ENCODE peak calls at places on chromosomes 16 and 17, in eight cellular contexts. One of them, this sample, is unnamed.
A peak's percentile ranks its signal among the peaks of the same experiment; 100 is the strongest.

GRCh38 chr16:4319454-4319853 is 3.6 kb downstream of the GLIS2 start:
- DNase-seq in BE2C: no peak
- DNase-seq in heart left ventricle: no peak
- DNase-seq in HFFc6: no peak
- DNase-seq in transverse colon: peak; percentile 59
- DNase-seq in PC-3: no peak
- DNase-seq in fibroblast of pulmonary artery: no peak
- DNase-seq in CD8-positive, alpha-beta T cell: peak; percentile 22
- DNase-seq in this sample: peak; percentile 40

GRCh38 chr17:41812176-41813038 is at the start of gene FKBP10:
- DNase-seq in BE2C: peak; percentile 96
- DNase-seq in heart left ventricle: peak; percentile 77
- DNase-seq in HFFc6: peak; percentile 74
- DNase-seq in transverse colon: peak; percentile 56
- DNase-seq in PC-3: peak; percentile 68
- DNase-seq in fibroblast of pulmonary artery: peak; percentile 88
- DNase-seq in CD8-positive, alpha-beta T cell: no peak
- DNase-seq in this sample: peak; percentile 44

GRCh38 chr17:65742433-65743312 is 181.2 kb upstream of the AXIN2 start:
- DNase-seq in BE2C: no peak
- DNase-seq in heart left ventricle: no peak
- DNase-seq in HFFc6: peak; percentile 82
- DNase-seq in transverse colon: no peak
- DNase-seq in PC-3: peak; percentile 95
- DNase-seq in fibroblast of pulmonary artery: peak; percentile 76
- DNase-seq in CD8-positive, alpha-beta T cell: no peak
- DNase-seq in this sample: no peak

GRCh38 chr16:67229906-67230808 is 3.2 kb downstream of the TMEM208 start:
- DNase-seq in BE2C: no peak
- DNase-seq in heart left ventricle: peak; percentile 24
- DNase-seq in HFFc6: no peak
- DNase-seq in transverse colon: no peak
- DNase-seq in PC-3: no peak
- DNase-seq in fibroblast of pulmonary artery: no peak
- DNase-seq in CD8-positive, alpha-beta T cell: no peak
- DNase-seq in this sample: no peak

GRCh38 chr16:50666658-50667496 is 14.2 kb downstream of the SNX20 start:
- DNase-seq in BE2C: no peak
- DNase-seq in heart left ventricle: no peak
- DNase-seq in HFFc6: no peak
- DNase-seq in transverse colon: no peak
- DNase-seq in PC-3: no peak
- DNase-seq in fibroblast of pulmonary artery: no peak
- DNase-seq in CD8-positive, alpha-beta T cell: no peak
- DNase-seq in this sample: no peak

GRCh38 chr17:869067-869466 is 86.9 kb downstream of the MRM3 start:
- DNase-seq in BE2C: no peak
- DNase-seq in heart left ventricle: peak; percentile 76
- DNase-seq in HFFc6: peak; percentile 76
- DNase-seq in transverse colon: peak; percentile 55
- DNase-seq in PC-3: no peak
- DNase-seq in fibroblast of pulmonary artery: peak; percentile 16
- DNase-seq in CD8-positive, alpha-beta T cell: no peak
- DNase-seq in this sample: no peak

GRCh38 chr17:438191-438590 is 85.6 kb upstream of the RPH3AL start:
- DNase-seq in BE2C: no peak
- DNase-seq in heart left ventricle: no peak
- DNase-seq in HFFc6: no peak
- DNase-seq in transverse colon: no peak
- DNase-seq in PC-3: no peak
- DNase-seq in fibroblast of pulmonary artery: no peak
- DNase-seq in CD8-positive, alpha-beta T cell: no peak
- DNase-seq in this sample: no peak

GRCh38 chr16:67454104-67454503 is 23.2 kb downstream of the HSD11B2 start:
- DNase-seq in BE2C: no peak
- DNase-seq in heart left ventricle: no peak
- DNase-seq in HFFc6: no peak
- DNase-seq in transverse colon: no peak
- DNase-seq in PC-3: no peak
- DNase-seq in fibroblast of pulmonary artery: no peak
- DNase-seq in CD8-positive, alpha-beta T cell: no peak
- DNase-seq in this sample: no peak

GRCh38 chr16:80233097-80233835 is 307.5 kb upstream of the DYNLRB2 start:
- DNase-seq in BE2C: no peak
- DNase-seq in heart left ventricle: no peak
- DNase-seq in HFFc6: no peak
- DNase-seq in transverse colon: no peak
- DNase-seq in PC-3: no peak
- DNase-seq in fibroblast of pulmonary artery: no peak
- DNase-seq in CD8-positive, alpha-beta T cell: no peak
- DNase-seq in this sample: no peak

GRCh38 chr16:23248261-23249194 is 53.6 kb upstream of the SCNN1B start:
- DNase-seq in BE2C: no peak
- DNase-seq in heart left ventricle: no peak
- DNase-seq in HFFc6: no peak
- DNase-seq in transverse colon: no peak
- DNase-seq in PC-3: no peak
- DNase-seq in fibroblast of pulmonary artery: no peak
- DNase-seq in CD8-positive, alpha-beta T cell: no peak
- DNase-seq in this sample: no peak

GRCh38 chr17:16013943-16014407 is 14.4 kb downstream of the TTC19 start:
- DNase-seq in BE2C: peak; percentile 16
- DNase-seq in heart left ventricle: no peak
- DNase-seq in HFFc6: peak; percentile 67
- DNase-seq in transverse colon: no peak
- DNase-seq in PC-3: peak; percentile 90
- DNase-seq in fibroblast of pulmonary artery: peak; percentile 91
- DNase-seq in CD8-positive, alpha-beta T cell: no peak
- DNase-seq in this sample: no peak

GRCh38 chr17:13741744-13742143 is 140.0 kb upstream of the HS3ST3A1 start:
- DNase-seq in BE2C: no peak
- DNase-seq in heart left ventricle: no peak
- DNase-seq in HFFc6: no peak
- DNase-seq in transverse colon: no peak
- DNase-seq in PC-3: no peak
- DNase-seq in fibroblast of pulmonary artery: no peak
- DNase-seq in CD8-positive, alpha-beta T cell: no peak
- DNase-seq in this sample: no peak

GRCh38 chr17:39753514-39754160 is 15.9 kb downstream of the GRB7 start:
- DNase-seq in BE2C: peak; percentile 56
- DNase-seq in heart left ventricle: peak; percentile 72
- DNase-seq in HFFc6: no peak
- DNase-seq in transverse colon: peak; percentile 72
- DNase-seq in PC-3: peak; percentile 25
- DNase-seq in fibroblast of pulmonary artery: no peak
- DNase-seq in CD8-positive, alpha-beta T cell: no peak
- DNase-seq in this sample: no peak

GRCh38 chr17:48486557-48486956 is 44.3 kb downstream of the HOXB1 start:
- DNase-seq in BE2C: no peak
- DNase-seq in heart left ventricle: no peak
- DNase-seq in HFFc6: peak; percentile 91
- DNase-seq in transverse colon: no peak
- DNase-seq in PC-3: peak; percentile 93
- DNase-seq in fibroblast of pulmonary artery: peak; percentile 91
- DNase-seq in CD8-positive, alpha-beta T cell: no peak
- DNase-seq in this sample: no peak
- TF ChIP-seq CTCF in BE2C: no peak
- TF ChIP-seq CTCF in heart left ventricle: no peak
- TF ChIP-seq CTCF in HFFc6: peak; percentile 36
- TF ChIP-seq CTCF in transverse colon: no peak
- TF ChIP-seq CTCF in PC-3: peak; percentile 55
- TF ChIP-seq CTCF in fibroblast of pulmonary artery: peak; percentile 29
- TF ChIP-seq CTCF in CD8-positive, alpha-beta T cell: no peak
- TF ChIP-seq CTCF in this sample: no peak

GRCh38 chr16:71845639-71846431 is at the start of gene ATXN1L:
- DNase-seq in BE2C: peak; percentile 92
- DNase-seq in heart left ventricle: peak; percentile 95
- DNase-seq in HFFc6: peak; percentile 84
- DNase-seq in transverse colon: peak; percentile 95
- DNase-seq in PC-3: peak; percentile 88
- DNase-seq in fibroblast of pulmonary artery: peak; percentile 94
- DNase-seq in CD8-positive, alpha-beta T cell: peak; percentile 88
- DNase-seq in this sample: peak; percentile 97
- TF ChIP-seq CTCF in BE2C: no peak
- TF ChIP-seq CTCF in heart left ventricle: peak; percentile 30
- TF ChIP-seq CTCF in HFFc6: peak; percentile 7
- TF ChIP-seq CTCF in transverse colon: peak; percentile 33
- TF ChIP-seq CTCF in PC-3: no peak
- TF ChIP-seq CTCF in fibroblast of pulmonary artery: no peak
- TF ChIP-seq CTCF in CD8-positive, alpha-beta T cell: peak; percentile 12
- TF ChIP-seq CTCF in this sample: no peak

GRCh38 chr17:72560303-72561247 is 439.8 kb downstream of the SOX9 start:
- DNase-seq in BE2C: peak; percentile 57
- DNase-seq in heart left ventricle: no peak
- DNase-seq in HFFc6: peak; percentile 21
- DNase-seq in transverse colon: peak; percentile 81
- DNase-seq in PC-3: peak; percentile 92
- DNase-seq in fibroblast of pulmonary artery: peak; percentile 66
- DNase-seq in CD8-positive, alpha-beta T cell: no peak
- DNase-seq in this sample: no peak

GRCh38 chr17:72561680-72562079 is 440.9 kb downstream of the SOX9 start:
- DNase-seq in BE2C: no peak
- DNase-seq in heart left ventricle: no peak
- DNase-seq in HFFc6: no peak
- DNase-seq in transverse colon: no peak
- DNase-seq in PC-3: no peak
- DNase-seq in fibroblast of pulmonary artery: no peak
- DNase-seq in CD8-positive, alpha-beta T cell: no peak
- DNase-seq in this sample: no peak

GRCh38 chr17:72562628-72563188 is 441.9 kb downstream of the SOX9 start:
- DNase-seq in BE2C: no peak
- DNase-seq in heart left ventricle: no peak
- DNase-seq in HFFc6: no peak
- DNase-seq in transverse colon: no peak
- DNase-seq in PC-3: no peak
- DNase-seq in fibroblast of pulmonary artery: no peak
- DNase-seq in CD8-positive, alpha-beta T cell: no peak
- DNase-seq in this sample: no peak

GRCh38 chr17:72558971-72559476 is 438.2 kb downstream of the SOX9 start:
- DNase-seq in BE2C: no peak
- DNase-seq in heart left ventricle: no peak
- DNase-seq in HFFc6: no peak
- DNase-seq in transverse colon: no peak
- DNase-seq in PC-3: no peak
- DNase-seq in fibroblast of pulmonary artery: no peak
- DNase-seq in CD8-positive, alpha-beta T cell: no peak
- DNase-seq in this sample: no peak

DNA sequence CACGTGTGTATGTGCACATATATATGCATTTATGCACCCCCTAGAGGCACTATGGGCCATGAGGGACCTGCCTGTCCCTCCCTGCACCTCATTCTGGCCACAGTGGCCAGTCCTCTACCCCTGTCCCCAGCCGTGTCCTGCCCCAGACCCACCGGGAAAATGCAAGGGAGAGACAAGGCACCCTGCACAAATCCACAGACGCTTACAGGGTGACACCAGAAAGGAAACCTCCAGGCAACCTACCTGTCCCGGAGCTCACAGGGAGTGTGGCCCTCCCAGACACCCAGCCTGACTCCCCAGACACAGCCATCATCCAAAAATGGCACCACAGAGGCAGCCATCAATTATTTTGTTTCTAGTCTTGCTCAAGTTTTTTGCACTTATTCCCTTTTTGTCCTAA is 440.4 kb downstream of the SOX9 start:
- DNase-seq in BE2C: no peak
- DNase-seq in heart left ventricle: no peak
- DNase-seq in HFFc6: no peak
- DNase-seq in transverse colon: no peak
- DNase-seq in PC-3: no peak
- DNase-seq in fibroblast of pulmonary artery: no peak
- DNase-seq in CD8-positive, alpha-beta T cell: no peak
- DNase-seq in this sample: no peak
- TF ChIP-seq CTCF in BE2C: no peak
- TF ChIP-seq CTCF in heart left ventricle: no peak
- TF ChIP-seq CTCF in HFFc6: no peak
- TF ChIP-seq CTCF in transverse colon: no peak
- TF ChIP-seq CTCF in PC-3: peak; percentile 28
- TF ChIP-seq CTCF in fibroblast of pulmonary artery: no peak
- TF ChIP-seq CTCF in CD8-positive, alpha-beta T cell: no peak
- TF ChIP-seq CTCF in this sample: no peak

GRCh38 chr17:4956493-4957061 is 5.7 kb downstream of the ENO3 start:
- DNase-seq in BE2C: no peak
- DNase-seq in heart left ventricle: peak; percentile 39
- DNase-seq in HFFc6: no peak
- DNase-seq in transverse colon: no peak
- DNase-seq in PC-3: no peak
- DNase-seq in fibroblast of pulmonary artery: no peak
- DNase-seq in CD8-positive, alpha-beta T cell: no peak
- DNase-seq in this sample: peak; percentile 42
- TF ChIP-seq CTCF in BE2C: no peak
- TF ChIP-seq CTCF in heart left ventricle: peak; percentile 38
- TF ChIP-seq CTCF in HFFc6: peak; percentile 52
- TF ChIP-seq CTCF in transverse colon: no peak
- TF ChIP-seq CTCF in PC-3: peak; percentile 22
- TF ChIP-seq CTCF in fibroblast of pulmonary artery: peak; percentile 21
- TF ChIP-seq CTCF in CD8-positive, alpha-beta T cell: no peak
- TF ChIP-seq CTCF in this sample: no peak

DNA sequence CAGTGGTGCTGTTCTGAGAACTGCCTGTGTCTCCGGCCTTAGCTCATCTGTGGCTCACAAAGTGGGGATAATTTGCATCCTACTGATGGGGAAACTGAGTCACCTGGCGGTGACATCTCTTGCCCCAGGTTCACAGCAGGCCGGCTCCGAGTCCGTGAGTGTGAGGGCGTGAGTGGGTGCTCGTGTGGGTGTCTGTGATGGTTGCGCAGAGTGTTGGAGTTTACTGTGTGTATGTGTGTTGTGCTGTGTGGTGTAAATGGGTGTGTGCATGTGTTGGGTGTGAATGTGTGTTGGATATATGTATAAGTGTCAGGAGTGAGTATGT is 90.6 kb upstream of the GSE1 start:
- DNase-seq in BE2C: no peak
- DNase-seq in heart left ventricle: no peak
- DNase-seq in HFFc6: no peak
- DNase-seq in transverse colon: no peak
- DNase-seq in PC-3: no peak
- DNase-seq in fibroblast of pulmonary artery: no peak
- DNase-seq in CD8-positive, alpha-beta T cell: no peak
- DNase-seq in this sample: no peak
- TF ChIP-seq CTCF in BE2C: no peak
- TF ChIP-seq CTCF in heart left ventricle: no peak
- TF ChIP-seq CTCF in HFFc6: no peak
- TF ChIP-seq CTCF in transverse colon: no peak
- TF ChIP-seq CTCF in PC-3: no peak
- TF ChIP-seq CTCF in fibroblast of pulmonary artery: no peak
- TF ChIP-seq CTCF in CD8-positive, alpha-beta T cell: no peak
- TF ChIP-seq CTCF in this sample: no peak

This sample was measured in natural killer cell.